ENCODE peak calls at places on chromosomes 5 and 9, in four cellular contexts. F is colonic mucosa; E is adrenal gland; L is stimulated activated CD4-positive, alpha-beta T cell treated with anti-CD3 and anti-CD28 coated beads, TNF-alpha, amount 100 ng/mL, for 1 hour. M is an unnamed sample.

GRCh38 chr9:78443946-78444345 is 147.0 kb downstream of the PSAT1 start:
- DNase-seq in F (no peak), E (no peak), L (no peak), M (no peak)

GRCh38 chr5:1801061-1801953 is at the start of gene NDUFS6:
- DNase-seq in F (peak), E (peak), L (peak), M (peak)

GRCh38 chr9:95793924-95794828 is 81.3 kb upstream of the ERCC6L2 start:
- DNase-seq in F (no peak), E (no peak), L (no peak), M (peak)

GRCh38 chr5:139764250-139764791 is 31.3 kb upstream of the PSD2 start:
- DNase-seq in F (no peak), E (no peak), L (no peak), M (peak)

GRCh38 chr9:109444771-109445320 is 53.3 kb downstream of the PTPN3 start:
- DNase-seq in F (no peak), E (no peak), L (no peak), M (no peak)

GRCh38 chr5:82421119-82421518 is 143.0 kb upstream of the RPS23 start:
- DNase-seq in F (no peak), E (no peak), L (no peak), M (peak)

GRCh38 chr5:40834391-40834848 is 602 bp downstream of the RPL37 start:
- DNase-seq in F (peak), E (peak), L (no peak), M (peak)

GRCh38 chr9:106883626-106884190 is 20.7 kb downstream of the ZNF462 start:
- DNase-seq in F (no peak), E (no peak), L (no peak), M (peak)

GRCh38 chr5:17951392-17952169 is 317.3 kb downstream of the TAF11L14 start:
- DNase-seq in F (no peak), E (no peak), L (no peak), M (no peak)

GRCh38 chr9:97555164-97555563 is 53.7 kb downstream of the TMOD1 start:
- DNase-seq in F (no peak), E (peak), L (no peak), M (peak)

GRCh38 chr5:173342813-173343435 is 14.7 kb upstream of the STC2 start:
- DNase-seq in F (no peak), E (no peak), L (no peak), M (no peak)

GRCh38 chr5:83701886-83702285 is 18.8 kb downstream of the HAPLN1 start:
- DNase-seq in F (no peak), E (no peak), L (no peak), M (no peak)

GRCh38 chr5:149603210-149603609 is 21.9 kb downstream of the ARHGEF37 start:
- DNase-seq in F (peak), E (no peak), L (no peak), M (no peak)

GRCh38 chr9:127105805-127106492 is 16.5 kb downstream of the ANGPTL2 start:
- DNase-seq in F (no peak), E (no peak), L (no peak), M (no peak)

GRCh38 chr5:89452081-89452480 is 569.1 kb upstream of the MEF2C start:
- DNase-seq in F (no peak), E (no peak), L (no peak), M (no peak)

GRCh38 chr5:158456756-158457155 is 597.8 kb upstream of the CLINT1 start:
- DNase-seq in F (no peak), E (peak), L (no peak), M (peak)

GRCh38 chr9:214488-215448 is at the start of gene DOCK8:
- DNase-seq in F (peak), E (peak), L (no peak), M (peak)

GRCh38 chr5:111383288-111383970 is 128.9 kb downstream of the STARD4 start:
- DNase-seq in F (no peak), E (no peak), L (no peak), M (peak)

GRCh38 chr9:125996671-125997509 is 249.7 kb downstream of the PBX3 start:
- DNase-seq in F (no peak), E (no peak), L (no peak), M (no peak)

GRCh38 chr9:5787759-5788329 is 45.1 kb downstream of the ERMP1 start:
- DNase-seq in F (no peak), E (no peak), L (no peak), M (no peak)

GRCh38 chr5:169197343-169197742 is 103.6 kb downstream of the SLIT3 start:
- DNase-seq in F (no peak), E (peak), L (no peak), M (no peak)

GRCh38 chr5:38595149-38595725 is 38.8 kb upstream of the LIFR start:
- DNase-seq in F (no peak), E (no peak), L (no peak), M (peak)

GRCh38 chr9:37944671-37945481 is 40.9 kb upstream of the SLC25A51 start:
- DNase-seq in F (no peak), E (no peak), L (no peak), M (peak)

GRCh38 chr5:35159370-35159742 is 70.9 kb downstream of the PRLR start:
- DNase-seq in F (no peak), E (no peak), L (no peak), M (no peak)

GRCh38 chr5:10537614-10538013 is 26.3 kb upstream of the ANKRD33B start:
- DNase-seq in F (no peak), E (no peak), L (no peak), M (no peak)

GRCh38 chr9:2307480-2307879 is 292.3 kb downstream of the SMARCA2 start:
- DNase-seq in F (no peak), E (no peak), L (no peak), M (peak)

GRCh38 chr5:32908646-32909045 is 197.5 kb downstream of the NPR3 start:
- DNase-seq in F (no peak), E (no peak), L (no peak), M (no peak)

GRCh38 chr9:35730486-35730854 is 1.5 kb downstream of the TLN1 start:
- DNase-seq in F (no peak), E (no peak), L (no peak), M (no peak)

GRCh38 chr9:98491231-98491651 is 217.5 kb downstream of the GABBR2 start:
- DNase-seq in F (no peak), E (no peak), L (no peak), M (no peak)

GRCh38 chr5:169760229-169760628 is 123.2 kb downstream of the DOCK2 start:
- DNase-seq in F (no peak), E (no peak), L (no peak), M (no peak)